ENCODE peak calls at places on chromosomes 4 and X, in eight cellular contexts. One of them, this sample, is unnamed.

GRCh38 chrX:112078606-112079005 is 4.0 kb downstream of the TRPC5 start:
- DNase-seq in dorsolateral prefrontal cortex: no peak
- DNase-seq in cardiac muscle cell: no peak
- DNase-seq in ELF-1: no peak
- DNase-seq in activated effector memory CD4-positive, alpha-beta T cell treated with anti-CD3 and anti-CD28 coated beads, Interleukin-2, amount 50 U/mL, for 16 hours: no peak
- DNase-seq in vagina: no peak
- DNase-seq in smooth muscle cell of the brain vasculature: no peak
- DNase-seq in progenitor cell of endocrine pancreas: no peak
- DNase-seq in this sample: no peak

GRCh38 chrX:29478336-29479069 is 736.9 kb upstream of the MAGEB2 start:
- DNase-seq in activated effector memory CD4-positive, alpha-beta T cell treated with anti-CD3 and anti-CD28 coated beads, Interleukin-2, amount 50 U/mL, for 16 hours: no peak
- DNase-seq in dorsolateral prefrontal cortex: no peak
- DNase-seq in cardiac muscle cell: peak
- DNase-seq in vagina: no peak
- DNase-seq in progenitor cell of endocrine pancreas: no peak
- DNase-seq in ELF-1: peak
- DNase-seq in smooth muscle cell of the brain vasculature: no peak
- DNase-seq in this sample: peak

GRCh38 chrX:71118032-71118984 is at the start of gene MED12:
- DNase-seq in cardiac muscle cell: peak
- DNase-seq in ELF-1: peak
- DNase-seq in smooth muscle cell of the brain vasculature: peak
- DNase-seq in dorsolateral prefrontal cortex: peak
- DNase-seq in vagina: no peak
- DNase-seq in progenitor cell of endocrine pancreas: peak
- DNase-seq in activated effector memory CD4-positive, alpha-beta T cell treated with anti-CD3 and anti-CD28 coated beads, Interleukin-2, amount 50 U/mL, for 16 hours: peak
- DNase-seq in this sample: peak

GRCh38 chr4:102392033-102392744 is 46.9 kb upstream of the SLC39A8 start:
- DNase-seq in vagina: no peak
- DNase-seq in smooth muscle cell of the brain vasculature: no peak
- DNase-seq in progenitor cell of endocrine pancreas: no peak
- DNase-seq in activated effector memory CD4-positive, alpha-beta T cell treated with anti-CD3 and anti-CD28 coated beads, Interleukin-2, amount 50 U/mL, for 16 hours: no peak
- DNase-seq in cardiac muscle cell: no peak
- DNase-seq in ELF-1: no peak
- DNase-seq in dorsolateral prefrontal cortex: no peak
- DNase-seq in this sample: no peak

GRCh38 chr4:150337709-150338108 is 244.2 kb upstream of the MAB21L2 start:
- DNase-seq in smooth muscle cell of the brain vasculature: no peak
- DNase-seq in ELF-1: peak
- DNase-seq in vagina: no peak
- DNase-seq in dorsolateral prefrontal cortex: no peak
- DNase-seq in progenitor cell of endocrine pancreas: no peak
- DNase-seq in activated effector memory CD4-positive, alpha-beta T cell treated with anti-CD3 and anti-CD28 coated beads, Interleukin-2, amount 50 U/mL, for 16 hours: no peak
- DNase-seq in cardiac muscle cell: no peak
- DNase-seq in this sample: no peak

GRCh38 chr4:15587649-15588048 is 67.5 kb downstream of the FBXL5 start:
- DNase-seq in dorsolateral prefrontal cortex: no peak
- DNase-seq in vagina: no peak
- DNase-seq in activated effector memory CD4-positive, alpha-beta T cell treated with anti-CD3 and anti-CD28 coated beads, Interleukin-2, amount 50 U/mL, for 16 hours: no peak
- DNase-seq in ELF-1: no peak
- DNase-seq in smooth muscle cell of the brain vasculature: no peak
- DNase-seq in progenitor cell of endocrine pancreas: no peak
- DNase-seq in cardiac muscle cell: no peak
- DNase-seq in this sample: no peak

GRCh38 chrX:154458954-154459829 is 1.1 kb downstream of the PLXNA3 start:
- DNase-seq in cardiac muscle cell: peak
- DNase-seq in progenitor cell of endocrine pancreas: no peak
- DNase-seq in dorsolateral prefrontal cortex: no peak
- DNase-seq in ELF-1: no peak
- DNase-seq in smooth muscle cell of the brain vasculature: no peak
- DNase-seq in vagina: no peak
- DNase-seq in activated effector memory CD4-positive, alpha-beta T cell treated with anti-CD3 and anti-CD28 coated beads, Interleukin-2, amount 50 U/mL, for 16 hours: no peak
- DNase-seq in this sample: no peak

GRCh38 chr4:55321707-55322264 is 24.3 kb upstream of the SRD5A3 start:
- DNase-seq in activated effector memory CD4-positive, alpha-beta T cell treated with anti-CD3 and anti-CD28 coated beads, Interleukin-2, amount 50 U/mL, for 16 hours: peak
- DNase-seq in smooth muscle cell of the brain vasculature: peak
- DNase-seq in vagina: no peak
- DNase-seq in progenitor cell of endocrine pancreas: peak
- DNase-seq in ELF-1: peak
- DNase-seq in cardiac muscle cell: peak
- DNase-seq in dorsolateral prefrontal cortex: peak
- DNase-seq in this sample: peak

GRCh38 chr4:166458756-166459155 is 585.7 kb downstream of the TLL1 start:
- DNase-seq in smooth muscle cell of the brain vasculature: no peak
- DNase-seq in cardiac muscle cell: no peak
- DNase-seq in progenitor cell of endocrine pancreas: no peak
- DNase-seq in activated effector memory CD4-positive, alpha-beta T cell treated with anti-CD3 and anti-CD28 coated beads, Interleukin-2, amount 50 U/mL, for 16 hours: no peak
- DNase-seq in dorsolateral prefrontal cortex: no peak
- DNase-seq in ELF-1: no peak
- DNase-seq in vagina: no peak
- DNase-seq in this sample: no peak

GRCh38 chr4:147076179-147076578 is 130.5 kb upstream of the TTC29 start:
- DNase-seq in vagina: no peak
- DNase-seq in ELF-1: peak
- DNase-seq in activated effector memory CD4-positive, alpha-beta T cell treated with anti-CD3 and anti-CD28 coated beads, Interleukin-2, amount 50 U/mL, for 16 hours: no peak
- DNase-seq in smooth muscle cell of the brain vasculature: no peak
- DNase-seq in dorsolateral prefrontal cortex: no peak
- DNase-seq in cardiac muscle cell: peak
- DNase-seq in progenitor cell of endocrine pancreas: no peak
- DNase-seq in this sample: no peak

GRCh38 chrX:110795645-110796510 is at the start of gene CHRDL1:
- DNase-seq in ELF-1: peak
- DNase-seq in cardiac muscle cell: peak
- DNase-seq in progenitor cell of endocrine pancreas: peak
- DNase-seq in activated effector memory CD4-positive, alpha-beta T cell treated with anti-CD3 and anti-CD28 coated beads, Interleukin-2, amount 50 U/mL, for 16 hours: no peak
- DNase-seq in dorsolateral prefrontal cortex: no peak
- DNase-seq in smooth muscle cell of the brain vasculature: no peak
- DNase-seq in vagina: no peak
- DNase-seq in this sample: peak